ENCODE peak calls at places on chromosomes 11 and 22, in nine cellular contexts. F is suprapubic skin, M is Peyer's patch, X is left lung, D is lower lobe of right lung, O is heart right ventricle, C is neuronal stem cell, T is HCT116, A is A549. P is an unnamed sample. For H3K4me1, the result is how much of the 10 kb centered on the place peaks cover.

GRCh38 chr11:111446404-111447152 is 65.6 kb downstream of the BTG4 start:
- DNase-seq in F (peak), M (peak), X (no peak), D (peak), O (peak), C (peak), T (peak), A (peak), P (peak)

GRCh38 chr11:24086921-24087320 is 409.9 kb upstream of the LUZP2 start:
- DNase-seq in F (no peak), M (no peak), X (no peak), D (no peak), O (no peak), C (no peak), T (no peak), A (no peak), P (no peak)

GRCh38 chr11:32852142-32852541 is 22.4 kb downstream of the PRRG4 start:
- DNase-seq in F (no peak), M (no peak), X (no peak), D (no peak), O (no peak), C (no peak), T (no peak), A (no peak), P (no peak)

GRCh38 chr11:66112041-66112491 is 42.0 kb downstream of the PACS1 start:
- DNase-seq in F (no peak), M (no peak), X (no peak), D (no peak), O (no peak), C (no peak), T (no peak), A (no peak), P (no peak)

GRCh38 chr11:56967726-56968125 is 21.0 kb upstream of the OR5AK2 start:
- DNase-seq in F (no peak), M (no peak), X (no peak), D (no peak), O (no peak), C (no peak), T (no peak), A (no peak), P (no peak)

GRCh38 chr11:28072321-28072720 is 35.6 kb downstream of the KIF18A start:
- DNase-seq in F (no peak), M (no peak), X (no peak), D (no peak), O (no peak), C (no peak), T (no peak), A (no peak), P (no peak)

GRCh38 chr22:45686842-45687241 is 15.2 kb downstream of the ATXN10 start:
- DNase-seq in F (no peak), M (no peak), X (no peak), D (no peak), O (no peak), C (no peak), T (no peak), A (no peak), P (no peak)

GRCh38 chr11:95147364-95147905 is 57.8 kb downstream of the ENDOD1 start:
- DNase-seq in F (no peak), M (no peak), X (no peak), D (no peak), O (no peak), C (no peak), T (peak), A (peak), P (no peak)

GRCh38 chr11:119078675-119079420 is 5.8 kb upstream of the HMBS start:
- DNase-seq in F (no peak), M (no peak), X (no peak), D (no peak), O (no peak), C (no peak), T (no peak), A (no peak), P (no peak)

GRCh38 chr11:6746086-6746618 is 25.6 kb downstream of the OR2AG2 start:
- DNase-seq in F (no peak), M (peak), X (no peak), D (no peak), O (no peak), C (no peak), T (no peak), A (no peak), P (peak)

GRCh38 chr11:27107548-27107947 is 66.9 kb downstream of the BBOX1 start:
- DNase-seq in F (no peak), M (no peak), X (no peak), D (no peak), O (no peak), C (no peak), T (no peak), A (no peak), P (no peak)

GRCh38 chr11:18731427-18731826 is 5.4 kb upstream of the IGSF22 start:
- DNase-seq in F (no peak), M (no peak), X (no peak), D (no peak), O (no peak), C (no peak), T (no peak), A (no peak), P (no peak)

GRCh38 chr22:20865869-20866445 is 7.2 kb downstream of the SNAP29 start:
- DNase-seq in F (no peak), M (no peak), X (no peak), D (no peak), O (no peak), C (no peak), T (no peak), A (no peak), P (no peak)

GRCh38 chr22:43474161-43475101 is 62.6 kb downstream of the MPPED1 start:
- DNase-seq in F (no peak), M (no peak), X (peak), D (no peak), O (no peak), C (no peak), T (no peak), A (no peak), P (no peak)

GRCh38 chr11:17852246-17852645 is 117.7 kb downstream of the KCNC1 start:
- DNase-seq in F (no peak), M (no peak), X (no peak), D (no peak), O (no peak), C (no peak), T (no peak), A (no peak), P (no peak)

GRCh38 chr11:3197878-3198528 is 20.6 kb downstream of the MRGPRG start:
- DNase-seq in F (no peak), M (no peak), X (peak), D (no peak), O (no peak), C (no peak), T (no peak), A (no peak), P (no peak)

GRCh38 chr11:126392638-126393023 is 37.1 kb downstream of the ST3GAL4 start:
- DNase-seq in F (no peak), M (no peak), X (no peak), D (no peak), O (no peak), C (no peak), T (no peak), A (no peak), P (no peak)

GRCh38 chr11:16986434-16987204 is 27.6 kb downstream of the PLEKHA7 start:
- DNase-seq in F (no peak), M (peak), X (no peak), D (peak), O (no peak), C (no peak), T (no peak), A (no peak), P (peak)

GRCh38 chr11:1758611-1759150 is 5.0 kb downstream of the CTSD start:
- DNase-seq in F (no peak), M (no peak), X (peak), D (no peak), O (no peak), C (no peak), T (no peak), A (no peak), P (peak)

GRCh38 chr11:1756791-1757771 is 6.6 kb downstream of the CTSD start:
- DNase-seq in F (no peak), M (no peak), X (peak), D (peak), O (no peak), C (no peak), T (no peak), A (no peak), P (peak)

GRCh38 chr11:1759151-1759850 is 4.4 kb downstream of the CTSD start:
- DNase-seq in F (no peak), M (no peak), X (peak), D (peak), O (no peak), C (no peak), T (no peak), A (no peak), P (peak)

GRCh38 chr11:1759851-1760220 is 3.9 kb downstream of the CTSD start:
- DNase-seq in F (no peak), M (no peak), X (peak), D (peak), O (no peak), C (no peak), T (no peak), A (no peak), P (no peak)

GRCh38 chr11:1757861-1758610 is 5.7 kb downstream of the CTSD start:
- DNase-seq in F (no peak), M (peak), X (peak), D (peak), O (no peak), C (no peak), T (no peak), A (no peak), P (peak)
- H3K4me1 ChIP-seq in F (half or more), M (half or more), X (under half), D (half or more), O (half or more), C (under half), T (under half), A (under half), P (under half)

DNA sequence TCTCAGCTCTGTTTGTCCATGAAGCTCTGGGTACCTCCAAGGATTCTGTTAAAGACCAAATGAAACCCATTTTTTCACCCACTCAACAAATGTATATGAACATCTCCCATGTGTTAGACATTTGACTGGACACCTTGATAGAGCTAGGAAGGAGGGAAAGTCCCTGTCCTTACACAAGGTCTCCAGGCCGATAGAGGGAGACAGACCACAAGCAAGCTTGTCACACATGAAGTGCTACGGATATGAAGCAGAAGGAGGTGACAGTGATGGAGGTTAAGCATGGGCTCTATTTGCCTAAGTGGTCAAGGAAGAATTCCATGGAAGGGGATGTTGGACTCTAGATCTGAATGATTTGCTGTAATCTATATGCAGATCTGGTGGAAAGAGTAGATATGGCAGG is 138.5 kb downstream of the MYO18B start:
- DNase-seq in F (no peak), M (no peak), X (no peak), D (no peak), O (no peak), C (no peak), T (no peak), A (no peak), P (no peak)
- H3K4me1 ChIP-seq in F (under half), M (under half), X (under half), D (under half), O (under half), C (under half), T (under half), A (under half), P (under half)

GRCh38 chr22:24485170-24485569 is 10.0 kb upstream of the UPB1 start:
- DNase-seq in F (no peak), M (no peak), X (no peak), D (no peak), O (no peak), C (no peak), T (no peak), A (no peak), P (no peak)
- H3K4me1 ChIP-seq in F (under half), M (under half), X (under half), D (under half), O (half or more), C (under half), T (under half), A (under half), P (under half)

GRCh38 chr11:102451041-102451692 is 1.4 kb downstream of the TMEM123 start:
- DNase-seq in F (no peak), M (no peak), X (no peak), D (no peak), O (no peak), C (no peak), T (no peak), A (no peak), P (no peak)

GRCh38 chr11:102453921-102454320 is 1.4 kb upstream of the TMEM123 start:
- DNase-seq in F (no peak), M (no peak), X (no peak), D (no peak), O (no peak), C (no peak), T (no peak), A (no peak), P (no peak)

GRCh38 chr11:102451693-102452460 is 688 bp downstream of the TMEM123 start:
- DNase-seq in F (peak), M (peak), X (peak), D (peak), O (peak), C (peak), T (no peak), A (peak), P (peak)

GRCh38 chr11:102453286-102453797 is 777 bp upstream of the TMEM123 start:
- DNase-seq in F (no peak), M (peak), X (no peak), D (no peak), O (no peak), C (no peak), T (no peak), A (no peak), P (peak)

GRCh38 chr11:102452461-102453285 is at the start of gene TMEM123:
- DNase-seq in F (peak), M (peak), X (peak), D (peak), O (peak), C (peak), T (peak), A (peak), P (peak)
- H3K4me1 ChIP-seq in F (half or more), M (under half), X (under half), D (half or more), O (half or more), C (under half), T (half or more), A (half or more), P (under half)

GRCh38 chr22:37624876-37625275 is 14.6 kb upstream of the SH3BP1 start:
- DNase-seq in F (no peak), M (no peak), X (no peak), D (no peak), O (no peak), C (no peak), T (no peak), A (no peak), P (no peak)
- H3K4me1 ChIP-seq in F (under half), M (under half), X (under half), D (under half), O (under half), C (under half), T (under half), A (under half), P (under half)

GRCh38 chr22:42335839-42336378 is 65.5 kb upstream of the TCF20 start:
- DNase-seq in F (no peak), M (no peak), X (peak), D (no peak), O (no peak), C (no peak), T (no peak), A (no peak), P (no peak)
- H3K4me1 ChIP-seq in F (under half), M (under half), X (under half), D (under half), O (under half), C (under half), T (under half), A (under half), P (under half)

GRCh38 chr11:114237321-114238280 is 58.6 kb upstream of the NNMT start:
- DNase-seq in F (no peak), M (no peak), X (no peak), D (no peak), O (no peak), C (no peak), T (no peak), A (no peak), P (no peak)
- H3K4me1 ChIP-seq in F (under half), M (under half), X (under half), D (under half), O (under half), C (under half), T (under half), A (under half), P (under half)

GRCh38 chr11:128478305-128478704 is 109.1 kb downstream of the ETS1 start:
- DNase-seq in F (no peak), M (no peak), X (no peak), D (no peak), O (no peak), C (no peak), T (no peak), A (no peak), P (no peak)

GRCh38 chr11:128480665-128481064 is 106.7 kb downstream of the ETS1 start:
- DNase-seq in F (no peak), M (no peak), X (no peak), D (no peak), O (no peak), C (no peak), T (no peak), A (no peak), P (no peak)

GRCh38 chr11:128482092-128482491 is 105.3 kb downstream of the ETS1 start:
- DNase-seq in F (no peak), M (no peak), X (no peak), D (no peak), O (no peak), C (no peak), T (no peak), A (no peak), P (no peak)

GRCh38 chr11:128481135-128481534 is 106.2 kb downstream of the ETS1 start:
- DNase-seq in F (no peak), M (no peak), X (no peak), D (no peak), O (no peak), C (no peak), T (no peak), A (no peak), P (no peak)

GRCh38 chr11:128480066-128480465 is 107.3 kb downstream of the ETS1 start:
- DNase-seq in F (no peak), M (no peak), X (no peak), D (no peak), O (no peak), C (no peak), T (no peak), A (no peak), P (no peak)
- H3K4me1 ChIP-seq in F (half or more), M (half or more), X (under half), D (half or more), O (half or more), C (under half), T (under half), A (under half), P (under half)

GRCh38 chr11:122505304-122506006 is 150.1 kb upstream of the UBASH3B start:
- DNase-seq in F (peak), M (peak), X (no peak), D (peak), O (peak), C (peak), T (peak), A (peak), P (peak)
- H3K4me1 ChIP-seq in F (under half), M (under half), X (under half), D (under half), O (under half), C (under half), T (under half), A (under half), P (under half)

GRCh38 chr11:12161603-12162350 is 51.4 kb downstream of the MICAL2 start:
- DNase-seq in F (no peak), M (no peak), X (no peak), D (no peak), O (no peak), C (no peak), T (no peak), A (no peak), P (no peak)
- H3K4me1 ChIP-seq in F (half or more), M (under half), X (under half), D (half or more), O (half or more), C (under half), T (half or more), A (half or more), P (half or more)